ENCODE peak calls at places on chromosome 15, in nine cellular contexts. M is thyroid gland, F is foreskin fibroblast, Q is left ventricle myocardium inferior, A is WERI-Rb-1, I is colonic mucosa, Z is cardiac fibroblast, V is heart right ventricle, S is AG04450. X is an unnamed sample.

GRCh38 chr15:69222002-69222474 is 61.6 kb downstream of the GLCE start:
- DNase-seq in M (no peak), F (no peak), Q (no peak), A (no peak), I (peak; percentile 42), Z (no peak), V (no peak), S (no peak), X (no peak)

GRCh38 chr15:82995938-82996337 is 9.9 kb downstream of the RAMAC start:
- DNase-seq in M (no peak), F (peak; percentile 36), Q (no peak), A (no peak), I (no peak), Z (no peak), V (no peak), S (no peak), X (no peak)

GRCh38 chr15:76056931-76057330 is 2.9 kb upstream of the TMEM266 start:
- DNase-seq in M (no peak), F (no peak), Q (no peak), A (no peak), I (no peak), Z (no peak), V (no peak), S (no peak), X (no peak)

GRCh38 chr15:39018966-39019365 is 454.4 kb upstream of the RASGRP1 start:
- DNase-seq in M (no peak), F (no peak), Q (no peak), A (no peak), I (no peak), Z (no peak), V (no peak), S (no peak), X (no peak)

GRCh38 chr15:70569139-70569717 is 194.1 kb downstream of the UACA start:
- DNase-seq in M (peak; percentile 21), F (peak; percentile 75), Q (no peak), A (peak; percentile 43), I (no peak), Z (peak; percentile 83), V (peak; percentile 42), S (peak; percentile 38), X (peak; percentile 60)

GRCh38 chr15:64101018-64101417 is 5.2 kb downstream of the SNX1 start:
- DNase-seq in M (no peak), F (no peak), Q (no peak), A (no peak), I (no peak), Z (no peak), V (no peak), S (no peak), X (no peak)

GRCh38 chr15:73891328-73891975 is 18.1 kb downstream of the TBC1D21 start:
- DNase-seq in M (no peak), F (no peak), Q (no peak), A (no peak), I (no peak), Z (no peak), V (no peak), S (no peak), X (no peak)

GRCh38 chr15:72796515-72797337 is 13.2 kb upstream of the ADPGK start:
- DNase-seq in M (peak; percentile 10), F (peak; percentile 58), Q (peak; percentile 44), A (peak; percentile 47), I (peak; percentile 73), Z (peak; percentile 49), V (peak; percentile 26), S (no peak), X (no peak)

GRCh38 chr15:23854535-23855252 is 167.6 kb upstream of the NDN start:
- DNase-seq in M (no peak), F (no peak), Q (no peak), A (peak; percentile 54), I (no peak), Z (no peak), V (no peak), S (no peak), X (no peak)

GRCh38 chr15:68729789-68730201 is 90.9 kb downstream of the ANP32A start:
- DNase-seq in M (peak; percentile 58), F (peak; percentile 51), Q (peak; percentile 46), A (no peak), I (no peak), Z (peak; percentile 32), V (peak; percentile 70), S (no peak), X (no peak)

GRCh38 chr15:92886229-92886628 is 13.9 kb upstream of the CHD2 start:
- DNase-seq in M (no peak), F (no peak), Q (no peak), A (no peak), I (no peak), Z (no peak), V (no peak), S (no peak), X (no peak)

GRCh38 chr15:89018235-89018634 is 70.0 kb upstream of the ABHD2 start:
- DNase-seq in M (peak; percentile 14), F (no peak), Q (peak; percentile 70), A (no peak), I (no peak), Z (peak; percentile 91), V (peak; percentile 81), S (no peak), X (peak; percentile 44)

GRCh38 chr15:49558924-49559323 is 61.7 kb downstream of the FAM227B start:
- DNase-seq in M (no peak), F (peak; percentile 74), Q (no peak), A (no peak), I (no peak), Z (peak; percentile 26), V (no peak), S (no peak), X (peak; percentile 4)

GRCh38 chr15:100841426-100841825 is 38.2 kb upstream of the ALDH1A3 start:
- DNase-seq in M (no peak), F (no peak), Q (no peak), A (no peak), I (no peak), Z (no peak), V (no peak), S (no peak), X (no peak)

DNA sequence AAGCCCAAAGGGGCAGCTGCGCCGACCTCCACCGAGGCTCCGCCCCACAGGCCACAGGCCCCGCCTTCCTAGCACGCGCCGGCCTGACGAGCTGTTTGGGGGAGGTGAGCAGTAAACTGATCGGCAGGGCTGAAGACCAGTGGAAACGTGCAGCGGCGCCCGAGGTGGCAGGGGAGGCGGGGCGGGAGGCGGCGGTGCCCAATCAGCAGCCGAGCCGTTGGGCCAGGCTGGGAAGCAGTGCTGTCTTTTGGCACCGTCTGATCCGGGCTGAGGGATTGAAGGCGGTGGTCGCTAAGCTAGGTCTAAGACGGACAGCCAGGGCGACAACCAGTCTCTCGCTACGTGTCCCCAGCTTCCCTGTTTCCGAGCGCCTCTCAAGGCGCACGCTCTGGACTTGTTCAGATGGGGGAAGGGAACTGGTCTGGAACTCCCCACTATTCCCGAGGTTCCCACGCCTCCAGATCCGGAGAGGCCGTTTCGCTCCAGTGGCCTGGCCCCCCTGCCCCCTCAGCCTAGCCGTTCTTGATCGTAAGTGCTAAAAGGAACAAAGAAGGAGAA is at the start of gene FMN1:
- DNase-seq in M (peak; percentile 95), F (peak; percentile 96), Q (peak; percentile 94), A (peak; percentile 98), I (peak; percentile 96), Z (peak; percentile 90), V (peak; percentile 93), S (peak; percentile 68), X (peak; percentile 37)
- H3K4me3 ChIP-seq in M (no peak within 1 kb of the TSS), F (peak within 1 kb of the TSS; percentile 72), Q (peak within 1 kb of the TSS; percentile 69), A (peak within 1 kb of the TSS; percentile 67), I (peak within 1 kb of the TSS; percentile 44), Z (peak within 1 kb of the TSS; percentile 43), V (peak within 1 kb of the TSS; percentile 18), S (peak within 1 kb of the TSS; percentile 66), X (peak within 1 kb of the TSS; percentile 68)

GRCh38 chr15:86743283-86743903 is 663.7 kb downstream of the AGBL1 start:
- DNase-seq in M (no peak), F (no peak), Q (peak; percentile 25), A (peak; percentile 69), I (peak; percentile 65), Z (no peak), V (peak; percentile 6), S (no peak), X (no peak)
- TF ChIP-seq CTCF in M (no peak), F (no peak), Q (peak; percentile 59), A (peak; percentile 89), I (peak; percentile 58), Z (no peak), V (peak; percentile 55), S (peak; percentile 18), X (peak; percentile 7)

DNA sequence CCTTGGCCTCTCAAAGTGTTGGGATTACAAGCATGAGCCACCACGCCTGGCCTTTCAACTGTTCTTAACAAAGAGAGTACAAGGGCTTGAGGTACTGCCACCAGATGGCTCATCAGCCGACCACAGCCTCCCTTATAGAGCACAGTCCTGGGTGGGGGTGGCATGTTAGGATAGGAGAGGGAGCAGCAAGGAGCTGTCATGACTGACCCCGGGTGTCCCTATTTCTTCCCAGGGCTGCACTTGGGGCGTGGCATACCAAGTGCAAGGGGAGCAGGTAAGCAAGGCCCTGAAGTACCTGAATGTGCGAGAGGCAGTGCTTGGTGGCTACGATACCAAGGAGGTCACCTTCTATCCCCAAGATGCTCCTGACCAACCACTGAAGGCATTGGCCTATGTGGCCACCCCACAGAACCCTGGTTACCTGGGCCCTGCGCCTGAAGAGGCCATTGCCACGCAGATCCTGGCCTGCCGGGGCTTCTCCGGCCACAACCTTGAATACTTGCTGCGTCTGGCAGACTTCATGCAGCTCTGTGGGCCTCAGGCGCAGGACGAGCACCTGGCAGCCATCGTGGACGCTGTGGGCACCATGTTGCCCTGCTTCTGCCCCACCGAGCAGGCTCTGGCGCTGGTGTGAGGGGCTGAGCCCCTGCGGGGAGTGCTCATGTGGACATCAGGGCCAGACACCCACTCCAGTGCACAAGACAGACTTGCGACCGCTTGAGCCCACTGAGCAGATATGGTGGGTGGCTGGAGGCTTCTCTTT is 2.1 kb downstream of the CHAC1 start:
- DNase-seq in M (no peak), F (no peak), Q (no peak), A (no peak), I (no peak), Z (no peak), V (no peak), S (no peak), X (no peak)
- H3K4me3 ChIP-seq in M (no peak overlapping the region), F (peak overlapping the region; percentile 33), Q (no peak overlapping the region), A (no peak overlapping the region), I (no peak overlapping the region), Z (no peak overlapping the region), V (no peak overlapping the region), S (peak overlapping the region; percentile 95), X (peak overlapping the region; percentile 96)

GRCh38 chr15:79307251-79307650 is 3.7 kb upstream of the TMED3 start:
- DNase-seq in M (no peak), F (no peak), Q (no peak), A (no peak), I (no peak), Z (no peak), V (no peak), S (no peak), X (no peak)

GRCh38 chr15:79310612-79310984 is 314 bp upstream of the TMED3 start:
- DNase-seq in M (no peak), F (no peak), Q (no peak), A (no peak), I (no peak), Z (peak; percentile 33), V (no peak), S (no peak), X (no peak)

GRCh38 chr15:79310985-79311900 is at the start of gene TMED3:
- DNase-seq in M (peak; percentile 82), F (peak; percentile 95), Q (peak; percentile 66), A (peak; percentile 91), I (peak; percentile 79), Z (peak; percentile 87), V (peak; percentile 44), S (peak; percentile 63), X (no peak)

GRCh38 chr15:79311901-79312553 is 1.1 kb downstream of the TMED3 start:
- DNase-seq in M (no peak), F (no peak), Q (no peak), A (no peak), I (no peak), Z (no peak), V (no peak), S (no peak), X (no peak)

GRCh38 chr15:79308874-79309273 is 2.0 kb upstream of the TMED3 start:
- DNase-seq in M (no peak), F (no peak), Q (no peak), A (no peak), I (no peak), Z (no peak), V (no peak), S (no peak), X (no peak)
- TF ChIP-seq CTCF in M (no peak), F (no peak), Q (no peak), A (no peak), I (no peak), Z (no peak), V (no peak), S (no peak), X (no peak)